ENCODE peak calls at places on chromosomes 7 and 10, in ten cellular contexts. One of them, this sample, is unnamed.

GRCh38 chr10:89567566-89568245 is 32.3 kb upstream of the SLC16A12 start:
- ATAC-seq in lower lobe of right lung: no peak
- ATAC-seq in gastrocnemius medialis: no peak
- ATAC-seq in foreskin keratinocyte: no peak
- ATAC-seq in gastroesophageal sphincter: no peak
- ATAC-seq in central memory CD8-positive, alpha-beta T cell: no peak
- ATAC-seq in activated CD8-positive, alpha-beta T cell treated with anti-CD3 and anti-CD28 coated beads for 36 hours: no peak
- ATAC-seq in A549: no peak
- ATAC-seq in naive thymus-derived CD8-positive, alpha-beta T cell: no peak
- ATAC-seq in activated CD8-positive, alpha-beta memory T cell treated with anti-CD3 and anti-CD28 coated beads, Interleukin-2, amount 10 ng/mL, durations not matched to agents 7 days and 5 days: no peak
- ATAC-seq in this sample: no peak

GRCh38 chr7:95491634-95492314 is 6.0 kb downstream of the ASB4 start:
- ATAC-seq in lower lobe of right lung: peak
- ATAC-seq in gastroesophageal sphincter: no peak
- ATAC-seq in central memory CD8-positive, alpha-beta T cell: no peak
- ATAC-seq in naive thymus-derived CD8-positive, alpha-beta T cell: no peak
- ATAC-seq in foreskin keratinocyte: peak
- ATAC-seq in activated CD8-positive, alpha-beta memory T cell treated with anti-CD3 and anti-CD28 coated beads, Interleukin-2, amount 10 ng/mL, durations not matched to agents 7 days and 5 days: no peak
- ATAC-seq in A549: peak
- ATAC-seq in activated CD8-positive, alpha-beta T cell treated with anti-CD3 and anti-CD28 coated beads for 36 hours: no peak
- ATAC-seq in gastrocnemius medialis: no peak
- ATAC-seq in this sample: no peak

GRCh38 chr7:138875794-138876193 is 77.8 kb upstream of the ATP6V0A4 start:
- ATAC-seq in gastrocnemius medialis: no peak
- ATAC-seq in naive thymus-derived CD8-positive, alpha-beta T cell: peak
- ATAC-seq in A549: peak
- ATAC-seq in foreskin keratinocyte: peak
- ATAC-seq in activated CD8-positive, alpha-beta memory T cell treated with anti-CD3 and anti-CD28 coated beads, Interleukin-2, amount 10 ng/mL, durations not matched to agents 7 days and 5 days: peak
- ATAC-seq in central memory CD8-positive, alpha-beta T cell: peak
- ATAC-seq in lower lobe of right lung: peak
- ATAC-seq in gastroesophageal sphincter: no peak
- ATAC-seq in activated CD8-positive, alpha-beta T cell treated with anti-CD3 and anti-CD28 coated beads for 36 hours: peak
- ATAC-seq in this sample: peak

GRCh38 chr10:7251696-7252465 is 159.0 kb downstream of the SFMBT2 start:
- ATAC-seq in gastroesophageal sphincter: no peak
- ATAC-seq in central memory CD8-positive, alpha-beta T cell: no peak
- ATAC-seq in gastrocnemius medialis: no peak
- ATAC-seq in foreskin keratinocyte: no peak
- ATAC-seq in lower lobe of right lung: no peak
- ATAC-seq in activated CD8-positive, alpha-beta T cell treated with anti-CD3 and anti-CD28 coated beads for 36 hours: peak
- ATAC-seq in naive thymus-derived CD8-positive, alpha-beta T cell: peak
- ATAC-seq in activated CD8-positive, alpha-beta memory T cell treated with anti-CD3 and anti-CD28 coated beads, Interleukin-2, amount 10 ng/mL, durations not matched to agents 7 days and 5 days: peak
- ATAC-seq in A549: no peak
- ATAC-seq in this sample: no peak

GRCh38 chr10:112775347-112775746 is 174.7 kb upstream of the TCF7L2 start:
- ATAC-seq in gastrocnemius medialis: no peak
- ATAC-seq in A549: no peak
- ATAC-seq in lower lobe of right lung: no peak
- ATAC-seq in activated CD8-positive, alpha-beta memory T cell treated with anti-CD3 and anti-CD28 coated beads, Interleukin-2, amount 10 ng/mL, durations not matched to agents 7 days and 5 days: no peak
- ATAC-seq in gastroesophageal sphincter: no peak
- ATAC-seq in activated CD8-positive, alpha-beta T cell treated with anti-CD3 and anti-CD28 coated beads for 36 hours: no peak
- ATAC-seq in foreskin keratinocyte: no peak
- ATAC-seq in naive thymus-derived CD8-positive, alpha-beta T cell: no peak
- ATAC-seq in central memory CD8-positive, alpha-beta T cell: no peak
- ATAC-seq in this sample: no peak

GRCh38 chr7:157267516-157267915 is 69.3 kb upstream of the DNAJB6 start:
- ATAC-seq in activated CD8-positive, alpha-beta T cell treated with anti-CD3 and anti-CD28 coated beads for 36 hours: no peak
- ATAC-seq in central memory CD8-positive, alpha-beta T cell: no peak
- ATAC-seq in gastrocnemius medialis: no peak
- ATAC-seq in A549: no peak
- ATAC-seq in gastroesophageal sphincter: no peak
- ATAC-seq in lower lobe of right lung: no peak
- ATAC-seq in foreskin keratinocyte: no peak
- ATAC-seq in naive thymus-derived CD8-positive, alpha-beta T cell: no peak
- ATAC-seq in activated CD8-positive, alpha-beta memory T cell treated with anti-CD3 and anti-CD28 coated beads, Interleukin-2, amount 10 ng/mL, durations not matched to agents 7 days and 5 days: no peak
- ATAC-seq in this sample: no peak

GRCh38 chr10:86775859-86776180 is 19.4 kb downstream of the BMPR1A start:
- ATAC-seq in lower lobe of right lung: no peak
- ATAC-seq in foreskin keratinocyte: no peak
- ATAC-seq in central memory CD8-positive, alpha-beta T cell: no peak
- ATAC-seq in A549: no peak
- ATAC-seq in naive thymus-derived CD8-positive, alpha-beta T cell: no peak
- ATAC-seq in activated CD8-positive, alpha-beta T cell treated with anti-CD3 and anti-CD28 coated beads for 36 hours: no peak
- ATAC-seq in gastroesophageal sphincter: no peak
- ATAC-seq in gastrocnemius medialis: no peak
- ATAC-seq in activated CD8-positive, alpha-beta memory T cell treated with anti-CD3 and anti-CD28 coated beads, Interleukin-2, amount 10 ng/mL, durations not matched to agents 7 days and 5 days: no peak
- ATAC-seq in this sample: no peak

GRCh38 chr7:29886827-29887226 is 80.5 kb downstream of the WIPF3 start:
- ATAC-seq in gastroesophageal sphincter: no peak
- ATAC-seq in A549: no peak
- ATAC-seq in central memory CD8-positive, alpha-beta T cell: no peak
- ATAC-seq in lower lobe of right lung: no peak
- ATAC-seq in gastrocnemius medialis: no peak
- ATAC-seq in activated CD8-positive, alpha-beta T cell treated with anti-CD3 and anti-CD28 coated beads for 36 hours: no peak
- ATAC-seq in naive thymus-derived CD8-positive, alpha-beta T cell: no peak
- ATAC-seq in activated CD8-positive, alpha-beta memory T cell treated with anti-CD3 and anti-CD28 coated beads, Interleukin-2, amount 10 ng/mL, durations not matched to agents 7 days and 5 days: no peak
- ATAC-seq in foreskin keratinocyte: no peak
- ATAC-seq in this sample: no peak

GRCh38 chr7:93117327-93117726 is 452 bp downstream of the SAMD9 start:
- ATAC-seq in lower lobe of right lung: no peak
- ATAC-seq in activated CD8-positive, alpha-beta memory T cell treated with anti-CD3 and anti-CD28 coated beads, Interleukin-2, amount 10 ng/mL, durations not matched to agents 7 days and 5 days: no peak
- ATAC-seq in foreskin keratinocyte: no peak
- ATAC-seq in activated CD8-positive, alpha-beta T cell treated with anti-CD3 and anti-CD28 coated beads for 36 hours: no peak
- ATAC-seq in A549: peak
- ATAC-seq in central memory CD8-positive, alpha-beta T cell: no peak
- ATAC-seq in gastroesophageal sphincter: no peak
- ATAC-seq in gastrocnemius medialis: no peak
- ATAC-seq in naive thymus-derived CD8-positive, alpha-beta T cell: peak
- ATAC-seq in this sample: no peak

GRCh38 chr10:56178210-56178609 is 182.8 kb downstream of the ZWINT start:
- ATAC-seq in activated CD8-positive, alpha-beta memory T cell treated with anti-CD3 and anti-CD28 coated beads, Interleukin-2, amount 10 ng/mL, durations not matched to agents 7 days and 5 days: no peak
- ATAC-seq in naive thymus-derived CD8-positive, alpha-beta T cell: no peak
- ATAC-seq in activated CD8-positive, alpha-beta T cell treated with anti-CD3 and anti-CD28 coated beads for 36 hours: no peak
- ATAC-seq in foreskin keratinocyte: no peak
- ATAC-seq in A549: no peak
- ATAC-seq in lower lobe of right lung: no peak
- ATAC-seq in gastroesophageal sphincter: no peak
- ATAC-seq in gastrocnemius medialis: no peak
- ATAC-seq in central memory CD8-positive, alpha-beta T cell: no peak
- ATAC-seq in this sample: no peak

GRCh38 chr7:25665346-25665745 is 437.1 kb upstream of the NPVF start:
- ATAC-seq in activated CD8-positive, alpha-beta T cell treated with anti-CD3 and anti-CD28 coated beads for 36 hours: no peak
- ATAC-seq in gastrocnemius medialis: no peak
- ATAC-seq in A549: no peak
- ATAC-seq in activated CD8-positive, alpha-beta memory T cell treated with anti-CD3 and anti-CD28 coated beads, Interleukin-2, amount 10 ng/mL, durations not matched to agents 7 days and 5 days: no peak
- ATAC-seq in naive thymus-derived CD8-positive, alpha-beta T cell: no peak
- ATAC-seq in foreskin keratinocyte: peak
- ATAC-seq in lower lobe of right lung: no peak
- ATAC-seq in gastroesophageal sphincter: peak
- ATAC-seq in central memory CD8-positive, alpha-beta T cell: no peak
- ATAC-seq in this sample: no peak

GRCh38 chr7:132526111-132526741 is 50.0 kb downstream of the PLXNA4 start:
- ATAC-seq in lower lobe of right lung: no peak
- ATAC-seq in gastroesophageal sphincter: no peak
- ATAC-seq in A549: no peak
- ATAC-seq in activated CD8-positive, alpha-beta T cell treated with anti-CD3 and anti-CD28 coated beads for 36 hours: peak
- ATAC-seq in gastrocnemius medialis: no peak
- ATAC-seq in central memory CD8-positive, alpha-beta T cell: no peak
- ATAC-seq in naive thymus-derived CD8-positive, alpha-beta T cell: no peak
- ATAC-seq in foreskin keratinocyte: no peak
- ATAC-seq in activated CD8-positive, alpha-beta memory T cell treated with anti-CD3 and anti-CD28 coated beads, Interleukin-2, amount 10 ng/mL, durations not matched to agents 7 days and 5 days: peak
- ATAC-seq in this sample: peak

GRCh38 chr7:143258830-143259229 is 4.4 kb upstream of the GSTK1 start:
- ATAC-seq in activated CD8-positive, alpha-beta memory T cell treated with anti-CD3 and anti-CD28 coated beads, Interleukin-2, amount 10 ng/mL, durations not matched to agents 7 days and 5 days: peak
- ATAC-seq in A549: no peak
- ATAC-seq in lower lobe of right lung: peak
- ATAC-seq in central memory CD8-positive, alpha-beta T cell: no peak
- ATAC-seq in gastroesophageal sphincter: no peak
- ATAC-seq in foreskin keratinocyte: no peak
- ATAC-seq in gastrocnemius medialis: no peak
- ATAC-seq in activated CD8-positive, alpha-beta T cell treated with anti-CD3 and anti-CD28 coated beads for 36 hours: peak
- ATAC-seq in naive thymus-derived CD8-positive, alpha-beta T cell: no peak
- ATAC-seq in this sample: peak

GRCh38 chr10:59108886-59109288 is 67.6 kb upstream of the PHYHIPL start:
- ATAC-seq in foreskin keratinocyte: no peak
- ATAC-seq in activated CD8-positive, alpha-beta T cell treated with anti-CD3 and anti-CD28 coated beads for 36 hours: no peak
- ATAC-seq in central memory CD8-positive, alpha-beta T cell: no peak
- ATAC-seq in activated CD8-positive, alpha-beta memory T cell treated with anti-CD3 and anti-CD28 coated beads, Interleukin-2, amount 10 ng/mL, durations not matched to agents 7 days and 5 days: no peak
- ATAC-seq in naive thymus-derived CD8-positive, alpha-beta T cell: no peak
- ATAC-seq in gastroesophageal sphincter: no peak
- ATAC-seq in lower lobe of right lung: peak
- ATAC-seq in gastrocnemius medialis: no peak
- ATAC-seq in A549: peak
- ATAC-seq in this sample: no peak

GRCh38 chr7:91988213-91988612 is 47.6 kb downstream of the AKAP9 start:
- ATAC-seq in A549: no peak
- ATAC-seq in lower lobe of right lung: no peak
- ATAC-seq in foreskin keratinocyte: no peak
- ATAC-seq in naive thymus-derived CD8-positive, alpha-beta T cell: no peak
- ATAC-seq in gastroesophageal sphincter: no peak
- ATAC-seq in activated CD8-positive, alpha-beta T cell treated with anti-CD3 and anti-CD28 coated beads for 36 hours: no peak
- ATAC-seq in central memory CD8-positive, alpha-beta T cell: no peak
- ATAC-seq in activated CD8-positive, alpha-beta memory T cell treated with anti-CD3 and anti-CD28 coated beads, Interleukin-2, amount 10 ng/mL, durations not matched to agents 7 days and 5 days: no peak
- ATAC-seq in gastrocnemius medialis: no peak
- ATAC-seq in this sample: no peak

GRCh38 chr7:44740040-44740439 is 8.6 kb upstream of the ZMIZ2 start:
- ATAC-seq in lower lobe of right lung: no peak
- ATAC-seq in A549: peak
- ATAC-seq in central memory CD8-positive, alpha-beta T cell: no peak
- ATAC-seq in naive thymus-derived CD8-positive, alpha-beta T cell: no peak
- ATAC-seq in gastrocnemius medialis: no peak
- ATAC-seq in gastroesophageal sphincter: no peak
- ATAC-seq in foreskin keratinocyte: no peak
- ATAC-seq in activated CD8-positive, alpha-beta memory T cell treated with anti-CD3 and anti-CD28 coated beads, Interleukin-2, amount 10 ng/mL, durations not matched to agents 7 days and 5 days: no peak
- ATAC-seq in activated CD8-positive, alpha-beta T cell treated with anti-CD3 and anti-CD28 coated beads for 36 hours: no peak
- ATAC-seq in this sample: no peak

GRCh38 chr7:27277628-27278027 is 35.0 kb downstream of the EVX1 start:
- ATAC-seq in activated CD8-positive, alpha-beta T cell treated with anti-CD3 and anti-CD28 coated beads for 36 hours: peak
- ATAC-seq in A549: peak
- ATAC-seq in activated CD8-positive, alpha-beta memory T cell treated with anti-CD3 and anti-CD28 coated beads, Interleukin-2, amount 10 ng/mL, durations not matched to agents 7 days and 5 days: no peak
- ATAC-seq in foreskin keratinocyte: peak
- ATAC-seq in naive thymus-derived CD8-positive, alpha-beta T cell: no peak
- ATAC-seq in central memory CD8-positive, alpha-beta T cell: no peak
- ATAC-seq in lower lobe of right lung: no peak
- ATAC-seq in gastroesophageal sphincter: no peak
- ATAC-seq in gastrocnemius medialis: peak
- ATAC-seq in this sample: peak

GRCh38 chr10:98338318-98338717 is 70.3 kb upstream of the LOXL4 start:
- ATAC-seq in activated CD8-positive, alpha-beta T cell treated with anti-CD3 and anti-CD28 coated beads for 36 hours: no peak
- ATAC-seq in activated CD8-positive, alpha-beta memory T cell treated with anti-CD3 and anti-CD28 coated beads, Interleukin-2, amount 10 ng/mL, durations not matched to agents 7 days and 5 days: no peak
- ATAC-seq in A549: no peak
- ATAC-seq in central memory CD8-positive, alpha-beta T cell: no peak
- ATAC-seq in naive thymus-derived CD8-positive, alpha-beta T cell: no peak
- ATAC-seq in lower lobe of right lung: no peak
- ATAC-seq in foreskin keratinocyte: no peak
- ATAC-seq in gastroesophageal sphincter: peak
- ATAC-seq in gastrocnemius medialis: peak
- ATAC-seq in this sample: no peak

GRCh38 chr10:119724630-119725549 is 960 bp upstream of the INPP5F start:
- ATAC-seq in lower lobe of right lung: peak
- ATAC-seq in naive thymus-derived CD8-positive, alpha-beta T cell: no peak
- ATAC-seq in central memory CD8-positive, alpha-beta T cell: no peak
- ATAC-seq in gastroesophageal sphincter: no peak
- ATAC-seq in activated CD8-positive, alpha-beta T cell treated with anti-CD3 and anti-CD28 coated beads for 36 hours: no peak
- ATAC-seq in A549: peak
- ATAC-seq in foreskin keratinocyte: peak
- ATAC-seq in gastrocnemius medialis: peak
- ATAC-seq in activated CD8-positive, alpha-beta memory T cell treated with anti-CD3 and anti-CD28 coated beads, Interleukin-2, amount 10 ng/mL, durations not matched to agents 7 days and 5 days: no peak
- ATAC-seq in this sample: peak

GRCh38 chr7:33733865-33734650 is 171.3 kb upstream of the BMPER start:
- ATAC-seq in A549: no peak
- ATAC-seq in naive thymus-derived CD8-positive, alpha-beta T cell: no peak
- ATAC-seq in central memory CD8-positive, alpha-beta T cell: no peak
- ATAC-seq in foreskin keratinocyte: no peak
- ATAC-seq in gastrocnemius medialis: no peak
- ATAC-seq in activated CD8-positive, alpha-beta T cell treated with anti-CD3 and anti-CD28 coated beads for 36 hours: no peak
- ATAC-seq in gastroesophageal sphincter: no peak
- ATAC-seq in lower lobe of right lung: no peak
- ATAC-seq in activated CD8-positive, alpha-beta memory T cell treated with anti-CD3 and anti-CD28 coated beads, Interleukin-2, amount 10 ng/mL, durations not matched to agents 7 days and 5 days: no peak
- ATAC-seq in this sample: no peak

GRCh38 chr10:97081621-97082235 is 104.0 kb downstream of the SLIT1 start:
- ATAC-seq in activated CD8-positive, alpha-beta memory T cell treated with anti-CD3 and anti-CD28 coated beads, Interleukin-2, amount 10 ng/mL, durations not matched to agents 7 days and 5 days: peak
- ATAC-seq in activated CD8-positive, alpha-beta T cell treated with anti-CD3 and anti-CD28 coated beads for 36 hours: peak
- ATAC-seq in central memory CD8-positive, alpha-beta T cell: peak
- ATAC-seq in gastroesophageal sphincter: no peak
- ATAC-seq in foreskin keratinocyte: peak
- ATAC-seq in naive thymus-derived CD8-positive, alpha-beta T cell: no peak
- ATAC-seq in A549: peak
- ATAC-seq in gastrocnemius medialis: no peak
- ATAC-seq in lower lobe of right lung: peak
- ATAC-seq in this sample: peak

GRCh38 chr10:33600381-33600780 is 265.9 kb upstream of the NRP1 start:
- ATAC-seq in activated CD8-positive, alpha-beta memory T cell treated with anti-CD3 and anti-CD28 coated beads, Interleukin-2, amount 10 ng/mL, durations not matched to agents 7 days and 5 days: no peak
- ATAC-seq in foreskin keratinocyte: no peak
- ATAC-seq in central memory CD8-positive, alpha-beta T cell: no peak
- ATAC-seq in naive thymus-derived CD8-positive, alpha-beta T cell: no peak
- ATAC-seq in gastrocnemius medialis: no peak
- ATAC-seq in A549: no peak
- ATAC-seq in gastroesophageal sphincter: no peak
- ATAC-seq in activated CD8-positive, alpha-beta T cell treated with anti-CD3 and anti-CD28 coated beads for 36 hours: no peak
- ATAC-seq in lower lobe of right lung: no peak
- ATAC-seq in this sample: no peak

GRCh38 chr7:98733036-98733435 is 116.0 kb downstream of the NPTX2 start:
- ATAC-seq in naive thymus-derived CD8-positive, alpha-beta T cell: no peak
- ATAC-seq in lower lobe of right lung: no peak
- ATAC-seq in gastrocnemius medialis: no peak
- ATAC-seq in activated CD8-positive, alpha-beta memory T cell treated with anti-CD3 and anti-CD28 coated beads, Interleukin-2, amount 10 ng/mL, durations not matched to agents 7 days and 5 days: peak
- ATAC-seq in activated CD8-positive, alpha-beta T cell treated with anti-CD3 and anti-CD28 coated beads for 36 hours: peak
- ATAC-seq in gastroesophageal sphincter: no peak
- ATAC-seq in foreskin keratinocyte: peak
- ATAC-seq in A549: peak
- ATAC-seq in central memory CD8-positive, alpha-beta T cell: no peak
- ATAC-seq in this sample: peak

GRCh38 chr7:88014581-88014980 is 80.5 kb downstream of the ADAM22 start:
- ATAC-seq in activated CD8-positive, alpha-beta T cell treated with anti-CD3 and anti-CD28 coated beads for 36 hours: no peak
- ATAC-seq in gastrocnemius medialis: no peak
- ATAC-seq in central memory CD8-positive, alpha-beta T cell: no peak
- ATAC-seq in foreskin keratinocyte: no peak
- ATAC-seq in lower lobe of right lung: no peak
- ATAC-seq in activated CD8-positive, alpha-beta memory T cell treated with anti-CD3 and anti-CD28 coated beads, Interleukin-2, amount 10 ng/mL, durations not matched to agents 7 days and 5 days: no peak
- ATAC-seq in naive thymus-derived CD8-positive, alpha-beta T cell: no peak
- ATAC-seq in A549: no peak
- ATAC-seq in gastroesophageal sphincter: no peak
- ATAC-seq in this sample: no peak

GRCh38 chr10:96619803-96620773 is 33.3 kb upstream of the TM9SF3 start:
- ATAC-seq in A549: no peak
- ATAC-seq in gastroesophageal sphincter: no peak
- ATAC-seq in naive thymus-derived CD8-positive, alpha-beta T cell: no peak
- ATAC-seq in central memory CD8-positive, alpha-beta T cell: no peak
- ATAC-seq in activated CD8-positive, alpha-beta T cell treated with anti-CD3 and anti-CD28 coated beads for 36 hours: no peak
- ATAC-seq in gastrocnemius medialis: no peak
- ATAC-seq in foreskin keratinocyte: no peak
- ATAC-seq in lower lobe of right lung: peak
- ATAC-seq in activated CD8-positive, alpha-beta memory T cell treated with anti-CD3 and anti-CD28 coated beads, Interleukin-2, amount 10 ng/mL, durations not matched to agents 7 days and 5 days: no peak
- ATAC-seq in this sample: no peak

GRCh38 chr7:37694208-37695080 is 10.9 kb downstream of the GPR141 start:
- ATAC-seq in foreskin keratinocyte: no peak
- ATAC-seq in activated CD8-positive, alpha-beta T cell treated with anti-CD3 and anti-CD28 coated beads for 36 hours: no peak
- ATAC-seq in A549: no peak
- ATAC-seq in lower lobe of right lung: peak
- ATAC-seq in gastroesophageal sphincter: no peak
- ATAC-seq in gastrocnemius medialis: no peak
- ATAC-seq in activated CD8-positive, alpha-beta memory T cell treated with anti-CD3 and anti-CD28 coated beads, Interleukin-2, amount 10 ng/mL, durations not matched to agents 7 days and 5 days: no peak
- ATAC-seq in central memory CD8-positive, alpha-beta T cell: no peak
- ATAC-seq in naive thymus-derived CD8-positive, alpha-beta T cell: no peak
- ATAC-seq in this sample: no peak

GRCh38 chr10:122342293-122343134 is 32.0 kb upstream of the PLEKHA1 start:
- ATAC-seq in activated CD8-positive, alpha-beta memory T cell treated with anti-CD3 and anti-CD28 coated beads, Interleukin-2, amount 10 ng/mL, durations not matched to agents 7 days and 5 days: peak
- ATAC-seq in A549: peak
- ATAC-seq in foreskin keratinocyte: peak
- ATAC-seq in lower lobe of right lung: peak
- ATAC-seq in central memory CD8-positive, alpha-beta T cell: peak
- ATAC-seq in gastroesophageal sphincter: peak
- ATAC-seq in naive thymus-derived CD8-positive, alpha-beta T cell: peak
- ATAC-seq in gastrocnemius medialis: peak
- ATAC-seq in activated CD8-positive, alpha-beta T cell treated with anti-CD3 and anti-CD28 coated beads for 36 hours: peak
- ATAC-seq in this sample: peak

GRCh38 chr10:110852255-110852896 is 19.4 kb upstream of the PDCD4 start:
- ATAC-seq in A549: peak
- ATAC-seq in foreskin keratinocyte: peak
- ATAC-seq in central memory CD8-positive, alpha-beta T cell: no peak
- ATAC-seq in gastrocnemius medialis: no peak
- ATAC-seq in activated CD8-positive, alpha-beta T cell treated with anti-CD3 and anti-CD28 coated beads for 36 hours: peak
- ATAC-seq in lower lobe of right lung: peak
- ATAC-seq in gastroesophageal sphincter: no peak
- ATAC-seq in naive thymus-derived CD8-positive, alpha-beta T cell: peak
- ATAC-seq in activated CD8-positive, alpha-beta memory T cell treated with anti-CD3 and anti-CD28 coated beads, Interleukin-2, amount 10 ng/mL, durations not matched to agents 7 days and 5 days: peak
- ATAC-seq in this sample: peak